ENCODE peak calls at places on chromosomes 16 and 17, in seven cellular contexts. W, S, A, M, P, U and Y are unnamed samples.

GRCh38 chr17:31533546-31534155 is 142.2 kb downstream of the RAB11FIP4 start:
- DNase-seq in P (no peak), W (peak), A (no peak), U (no peak), M (peak), S (peak), Y (peak)

GRCh38 chr16:89796104-89796503 is 20.3 kb downstream of the FANCA start:
- DNase-seq in U (no peak), P (no peak), S (no peak), W (no peak), A (no peak), M (no peak), Y (no peak)

GRCh38 chr17:63827801-63828221 is 348 bp upstream of the FTSJ3 start:
- DNase-seq in A (no peak), U (no peak), P (no peak), W (no peak), S (no peak), M (no peak), Y (no peak)

GRCh38 chr17:31466096-31466495 is 74.6 kb downstream of the RAB11FIP4 start:
- DNase-seq in P (peak), U (no peak), A (no peak), W (no peak), M (no peak), S (no peak), Y (no peak)

GRCh38 chr16:84759061-84759460 is 59.3 kb downstream of the USP10 start:
- DNase-seq in W (no peak), A (no peak), U (no peak), P (no peak), M (no peak), S (no peak), Y (no peak)

GRCh38 chr17:279356-279755 is 73.3 kb downstream of the RPH3AL start:
- DNase-seq in M (no peak), U (no peak), P (no peak), S (peak), W (no peak), A (no peak), Y (no peak)

GRCh38 chr17:42485680-42486079 is 27.0 kb downstream of the ATP6V0A1 start:
- DNase-seq in A (no peak), P (no peak), S (no peak), M (no peak), U (no peak), W (no peak), Y (no peak)

GRCh38 chr17:16906670-16907069 is 65.2 kb downstream of the TNFRSF13B start:
- DNase-seq in M (no peak), W (no peak), S (no peak), U (no peak), P (no peak), A (no peak), Y (no peak)

GRCh38 chr16:79601092-79601977 is 798 bp upstream of the MAF start:
- DNase-seq in A (peak), W (peak), P (peak), M (peak), S (peak), U (peak), Y (peak)

GRCh38 chr17:12896386-12896785 is 107.1 kb downstream of the ARHGAP44 start:
- DNase-seq in S (no peak), P (no peak), A (no peak), W (no peak), M (no peak), U (no peak), Y (no peak)

GRCh38 chr16:78235168-78235800 is 135.8 kb downstream of the WWOX start:
- DNase-seq in U (peak), P (peak), M (peak), W (peak), A (peak), S (peak), Y (peak)

GRCh38 chr16:83887088-83887487 is 11.8 kb upstream of the MLYCD start:
- DNase-seq in U (peak), W (peak), S (no peak), A (no peak), P (no peak), M (peak), Y (peak)

GRCh38 chr17:67212231-67212630 is 32.8 kb downstream of the HELZ start:
- DNase-seq in W (no peak), M (no peak), S (no peak), A (no peak), P (no peak), U (no peak), Y (no peak)

GRCh38 chr16:30946671-30947532 is 2.0 kb upstream of the ORAI3 start:
- DNase-seq in A (peak), W (no peak), P (peak), S (peak), U (no peak), M (no peak), Y (no peak)

GRCh38 chr17:43701318-43701743 is 39.6 kb upstream of the MEOX1 start:
- DNase-seq in W (no peak), P (no peak), A (no peak), M (no peak), S (no peak), U (peak), Y (no peak)

GRCh38 chr17:66930933-66931332 is 33.6 kb upstream of the CACNG4 start:
- DNase-seq in S (no peak), W (peak), U (no peak), A (no peak), P (no peak), M (no peak), Y (no peak)

GRCh38 chr17:45821147-45821546 is 23.5 kb upstream of the SPPL2C start:
- DNase-seq in S (no peak), W (no peak), P (no peak), A (no peak), U (no peak), M (no peak), Y (no peak)

GRCh38 chr17:43750154-43750553 is 8.4 kb downstream of the SOST start:
- DNase-seq in P (no peak), M (no peak), U (no peak), A (no peak), W (no peak), S (no peak), Y (no peak)

GRCh38 chr16:88697831-88698693 is 8.1 kb downstream of the RNF166 start:
- DNase-seq in U (no peak), S (no peak), W (no peak), P (no peak), M (no peak), A (no peak), Y (no peak)

GRCh38 chr17:59753522-59754467 is 46.3 kb downstream of the VMP1 start:
- DNase-seq in M (peak), P (no peak), W (no peak), S (no peak), A (no peak), U (no peak), Y (no peak)

GRCh38 chr17:7651097-7651958 is 602 bp downstream of the ATP1B2 start:
- DNase-seq in S (no peak), M (no peak), P (peak), U (no peak), W (no peak), A (peak), Y (no peak)

GRCh38 chr16:87806608-87807546 is 41.1 kb upstream of the KLHDC4 start:
- DNase-seq in P (no peak), U (peak), M (peak), A (no peak), W (peak), S (peak), Y (peak)

GRCh38 chr17:70499067-70499786 is 329.9 kb downstream of the KCNJ2 start:
- DNase-seq in M (no peak), S (no peak), W (no peak), A (no peak), P (no peak), U (no peak), Y (no peak)

GRCh38 chr17:8006836-8007680 is 4.6 kb downstream of the GUCY2D start:
- DNase-seq in P (no peak), W (no peak), S (no peak), A (no peak), M (no peak), U (no peak), Y (no peak)

GRCh38 chr17:68792042-68792685 is 163.0 kb downstream of the ABCA8 start:
- DNase-seq in A (no peak), S (no peak), P (no peak), W (no peak), M (no peak), U (no peak), Y (no peak)

GRCh38 chr17:1580979-1581676 is 18.5 kb upstream of the PITPNA start:
- DNase-seq in S (no peak), W (no peak), P (no peak), M (no peak), A (no peak), U (peak), Y (peak)

GRCh38 chr17:39246274-39246673 is 20.5 kb upstream of the STAC2 start:
- DNase-seq in P (no peak), M (no peak), U (no peak), A (no peak), W (no peak), S (no peak), Y (no peak)

GRCh38 chr16:3022697-3023414 is 886 bp downstream of the HCFC1R1 start:
- DNase-seq in A (no peak), M (no peak), P (peak), W (no peak), U (no peak), S (no peak), Y (no peak)

GRCh38 chr17:14693382-14693781 is 392.5 kb downstream of the HS3ST3B1 start:
- DNase-seq in A (no peak), S (no peak), M (no peak), W (no peak), P (no peak), U (no peak), Y (no peak)

DNA sequence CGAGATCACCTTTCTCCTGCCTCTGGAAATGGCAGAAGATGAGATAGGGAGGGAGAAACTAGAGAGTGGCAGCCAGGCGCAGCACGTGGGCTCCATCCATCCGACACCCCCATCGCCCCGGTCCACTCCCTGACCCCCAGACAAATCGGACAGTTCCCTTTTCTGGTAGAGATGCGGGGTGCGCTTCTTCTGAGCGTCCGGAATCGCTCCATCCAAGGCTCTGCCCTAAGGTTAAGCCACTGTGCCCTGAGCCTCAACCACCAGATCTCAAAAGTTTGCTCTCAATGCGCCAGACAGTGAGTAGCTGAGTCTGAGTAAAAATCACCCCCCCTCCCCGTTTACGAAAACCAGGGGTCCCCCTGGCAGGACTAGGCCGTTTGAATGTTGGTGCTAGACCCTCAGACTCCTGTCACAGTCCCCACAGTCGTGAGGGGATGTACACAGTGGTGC is 15.4 kb upstream of the ZFHX3 start:
- DNase-seq in W (no peak), A (no peak), S (no peak), U (no peak), M (no peak), P (no peak), Y (no peak)
- H3K4me3 ChIP-seq in W (no peak), A (no peak), S (no peak), U (no peak), M (no peak), P (no peak), Y (no peak)

GRCh38 chr17:35804658-35805192 is 4.6 kb upstream of the TAF15 start:
- DNase-seq in W (peak), U (peak), A (no peak), S (peak), M (peak), P (no peak), Y (peak)
- TF ChIP-seq CTCF in W (peak), U (peak), A (no peak), S (peak), M (peak), P (peak), Y (peak)

DNA sequence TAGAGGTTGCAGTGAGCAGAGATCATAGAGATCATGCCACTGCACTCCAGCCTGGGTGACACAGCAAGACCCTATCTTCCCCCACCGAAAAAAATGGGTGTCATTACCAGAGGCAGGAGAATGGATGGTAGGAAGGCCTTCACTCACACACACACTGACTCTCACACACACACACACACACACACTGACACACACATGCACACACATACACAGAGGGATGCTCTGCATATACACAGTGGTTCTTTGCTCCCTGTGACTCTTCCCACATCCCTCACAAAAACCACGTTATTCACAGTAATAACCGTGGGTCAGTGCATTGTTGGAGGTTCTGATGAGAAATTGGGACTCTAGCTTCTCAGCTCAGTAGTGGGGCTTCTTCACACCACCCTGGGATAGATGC is 300.2 kb upstream of the N4BP1 start:
- DNase-seq in A (no peak), W (no peak), P (no peak), S (no peak), M (no peak), U (no peak), Y (no peak)
- TF ChIP-seq POLR2A in A (no peak), W (no peak), P (no peak), S (no peak), M (no peak), U (no peak), Y (no peak)

DNA sequence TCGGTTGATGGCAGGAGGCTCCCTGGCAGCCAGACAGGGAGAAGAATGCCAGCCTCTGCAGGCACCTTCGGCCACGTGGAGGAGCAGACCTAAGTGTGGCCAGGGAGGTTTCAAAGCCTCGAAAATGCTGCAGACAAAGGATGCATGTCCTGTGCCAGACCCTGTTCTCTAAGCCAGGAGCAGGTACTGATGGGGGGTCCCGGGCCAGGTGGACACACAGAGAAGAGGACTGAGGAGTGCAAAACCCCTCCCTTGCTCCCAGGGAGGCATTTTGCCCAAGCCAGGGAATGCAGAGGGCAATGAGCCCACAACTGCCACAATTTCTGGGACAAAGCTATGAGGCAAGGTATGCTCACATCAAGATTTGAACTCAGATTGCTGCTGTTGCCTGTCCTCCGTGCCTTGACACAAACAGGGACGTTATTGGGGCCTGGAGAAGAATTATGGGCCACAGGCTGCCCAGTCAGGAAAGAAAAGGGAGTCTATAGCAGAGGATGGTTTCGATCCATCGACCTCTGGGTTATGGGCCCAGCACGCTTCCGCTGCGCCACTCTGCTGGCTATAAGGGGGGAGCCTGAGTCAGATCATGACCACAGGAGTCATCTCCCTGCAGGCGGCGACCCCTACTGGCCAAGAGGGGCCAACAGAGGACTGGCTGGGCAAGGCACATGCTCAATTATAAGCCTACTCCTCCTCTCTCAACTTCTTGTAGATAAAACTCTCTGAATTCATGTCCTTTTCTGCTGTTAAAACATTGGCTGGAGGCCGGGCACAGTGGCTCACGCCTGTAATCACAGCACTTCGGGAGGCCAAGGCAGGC is 25.1 kb upstream of the FOXK2 start:
- DNase-seq in P (peak), W (peak), S (peak), M (peak), U (peak), A (peak), Y (peak)
- H3K4me3 ChIP-seq in P (no peak), W (no peak), S (no peak), M (peak), U (no peak), A (no peak), Y (no peak)

GRCh38 chr16:74485916-74486315 is 64.6 kb upstream of the CLEC18B start:
- DNase-seq in M (no peak), W (no peak), U (no peak), P (no peak), S (no peak), A (no peak), Y (no peak)
- TF ChIP-seq CTCF in M (no peak), W (no peak), U (no peak), P (no peak), S (no peak), A (no peak), Y (no peak)

GRCh38 chr16:8853611-8854010 is 15.2 kb downstream of the CARHSP1 start:
- DNase-seq in M (no peak), S (no peak), U (no peak), P (no peak), W (no peak), A (no peak), Y (no peak)
- TF ChIP-seq POLR2A in M (no peak), S (no peak), U (no peak), P (no peak), W (no peak), A (no peak), Y (no peak)

GRCh38 chr17:40604327-40605080 is 39.2 kb upstream of the CCR7 start:
- DNase-seq in M (no peak), U (no peak), S (no peak), W (no peak), P (no peak), A (no peak), Y (no peak)

GRCh38 chr17:40600486-40601046 is 35.3 kb upstream of the CCR7 start:
- DNase-seq in M (no peak), S (no peak), W (no peak), A (no peak), U (no peak), P (no peak), Y (no peak)

GRCh38 chr17:40605301-40605700 is 40.0 kb upstream of the CCR7 start:
- DNase-seq in P (no peak), A (no peak), U (no peak), S (no peak), W (no peak), M (no peak), Y (no peak)

GRCh38 chr17:40598928-40599627 is 33.8 kb upstream of the CCR7 start:
- DNase-seq in P (no peak), S (peak), U (peak), A (no peak), M (no peak), W (no peak), Y (no peak)

DNA sequence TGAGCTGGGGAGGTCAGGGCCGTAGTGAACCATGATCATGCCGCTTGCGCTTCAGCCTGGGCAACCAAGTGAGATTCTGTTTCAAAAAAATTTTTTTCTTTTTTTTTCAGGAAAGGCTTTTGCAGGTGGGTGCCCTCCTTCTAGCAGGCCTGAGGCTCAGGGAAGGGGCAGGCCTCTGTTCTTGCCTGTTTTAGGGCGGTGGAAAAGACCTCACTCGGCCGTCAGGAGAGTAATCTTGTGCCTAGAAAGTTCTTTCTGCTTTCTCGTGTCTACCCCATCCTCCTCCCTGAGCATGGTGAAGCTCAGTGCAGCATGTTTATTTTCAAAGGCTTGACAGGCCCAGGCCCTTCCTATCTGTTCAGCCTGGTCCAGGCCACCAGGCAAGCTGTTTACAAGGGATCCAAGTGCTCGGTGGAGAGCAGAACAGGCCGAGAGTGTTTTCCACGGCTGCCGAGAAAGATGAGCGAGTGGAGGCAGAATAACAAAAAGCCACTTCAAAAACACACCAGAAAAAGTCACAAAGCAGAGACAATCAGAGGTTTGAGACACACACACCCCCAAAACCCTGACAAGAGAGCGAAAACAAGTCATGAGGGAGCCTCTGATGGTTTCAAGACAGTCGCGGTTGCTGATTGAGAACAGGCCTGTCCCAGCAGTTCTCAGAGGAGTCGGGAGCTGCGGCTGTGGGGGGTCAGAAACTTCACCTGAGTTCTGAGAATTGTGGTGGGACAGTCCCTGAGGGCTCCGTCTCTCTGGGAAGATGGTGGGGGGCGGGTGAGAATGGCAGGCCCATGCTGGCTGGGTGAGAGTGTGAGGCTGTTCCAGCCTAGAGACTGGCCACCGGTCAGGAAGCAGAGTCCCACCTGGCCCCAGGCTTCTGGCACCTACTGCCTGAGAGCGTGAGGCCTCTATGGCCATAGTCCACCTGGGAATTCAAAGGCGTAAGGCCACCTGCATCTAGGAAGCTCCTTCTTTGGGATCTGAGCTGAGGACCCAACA is 37.5 kb upstream of the CCR7 start:
- DNase-seq in A (no peak), P (no peak), W (no peak), M (no peak), S (no peak), U (no peak), Y (no peak)
- H3K4me3 ChIP-seq in A (no peak), P (no peak), W (no peak), M (no peak), S (no peak), U (no peak), Y (no peak)

GRCh38 chr16:59047114-59047513 is 313.0 kb upstream of the GOT2 start:
- DNase-seq in U (no peak), S (no peak), P (no peak), M (no peak), W (no peak), A (no peak), Y (no peak)
- TF ChIP-seq CTCF in U (no peak), S (no peak), P (no peak), M (no peak), W (peak), A (no peak), Y (no peak)

GRCh38 chr17:55440391-55440790 is 18.8 kb upstream of the MMD start:
- DNase-seq in P (no peak), S (no peak), W (no peak), A (no peak), U (no peak), M (no peak), Y (no peak)
- TF ChIP-seq POLR2A in P (no peak), S (peak), W (no peak), A (no peak), U (no peak), M (no peak), Y (no peak)